ENCODE peak calls at places on chromosome 2, in four cellular contexts. F, N, X and G are unnamed samples.

GRCh38 chr2:72940786-72941185 is 23.5 kb downstream of the EMX1 start:
- DNase-seq in F (no peak), N (no peak), X (no peak), G (no peak)

GRCh38 chr2:61536086-61536722 is 2.0 kb downstream of the XPO1 start:
- DNase-seq in F (peak), N (no peak), X (no peak), G (peak)

GRCh38 chr2:67082813-67083212 is 314.3 kb upstream of the ETAA1 start:
- DNase-seq in F (no peak), N (no peak), X (no peak), G (no peak)

GRCh38 chr2:112187046-112187715 is 49.0 kb downstream of the FBLN7 start:
- DNase-seq in F (no peak), N (no peak), X (peak), G (no peak)

GRCh38 chr2:67733517-67733916 is 329.3 kb downstream of the C1D start:
- DNase-seq in F (no peak), N (peak), X (no peak), G (no peak)

GRCh38 chr2:43518182-43518581 is 77.7 kb downstream of the THADA start:
- DNase-seq in F (no peak), N (no peak), X (no peak), G (no peak)

GRCh38 chr2:55896633-55897032 is 26.9 kb downstream of the EFEMP1 start:
- DNase-seq in F (no peak), N (no peak), X (no peak), G (no peak)

GRCh38 chr2:11140492-11140891 is 14.8 kb upstream of the SLC66A3 start:
- DNase-seq in F (no peak), N (no peak), X (no peak), G (no peak)

GRCh38 chr2:99863236-99863913 is 279.0 kb downstream of the AFF3 start:
- DNase-seq in F (no peak), N (no peak), X (no peak), G (no peak)

GRCh38 chr2:190545082-190545481 is 10.6 kb upstream of the NEMP2 start:
- DNase-seq in F (no peak), N (no peak), X (no peak), G (no peak)

GRCh38 chr2:21489050-21489449 is 365.3 kb downstream of the TDRD15 start:
- DNase-seq in F (no peak), N (no peak), X (no peak), G (no peak)

GRCh38 chr2:168166902-168167510 is 80.4 kb downstream of the STK39 start:
- DNase-seq in F (no peak), N (no peak), X (no peak), G (no peak)

GRCh38 chr2:128643221-128644065 is 324.8 kb upstream of the HS6ST1 start:
- DNase-seq in F (no peak), N (no peak), X (peak), G (peak)

GRCh38 chr2:18799397-18799796 is 210.0 kb upstream of the NT5C1B start:
- DNase-seq in F (no peak), N (no peak), X (no peak), G (no peak)

GRCh38 chr2:232363784-232364615 is 14.6 kb upstream of the ALPP start:
- DNase-seq in F (no peak), N (no peak), X (no peak), G (no peak)

GRCh38 chr2:180706694-180707093 is 273.7 kb upstream of the UBE2E3 start:
- DNase-seq in F (no peak), N (no peak), X (no peak), G (no peak)